ENCODE peak calls at places on chromosomes 4 and X, in seven cellular contexts. Y is hepatocyte, M is neural progenitor cell, Q is GM23248, I is HCT116, W is MM.1S, N is GM23338. X is an unnamed sample.

GRCh38 chr4:40196260-40196659 is 571 bp upstream of the RHOH start:
- DNase-seq in I (no peak), N (peak; percentile 49), Q (no peak), W (peak; percentile 89), Y (no peak), M (no peak), X (no peak)

GRCh38 chrX:16745659-16746058 is 26.2 kb downstream of the SYAP1 start:
- DNase-seq in Q (no peak), N (no peak), I (no peak), W (no peak), Y (no peak), M (no peak), X (no peak)

GRCh38 chr4:97235516-97235915 is 907.8 kb downstream of the STPG2 start:
- DNase-seq in I (no peak), M (peak; percentile 86), Y (no peak), Q (no peak), N (peak; percentile 12), W (no peak), X (no peak)

GRCh38 chr4:125132281-125132680 is 182.5 kb upstream of the FAT4 start:
- DNase-seq in Q (peak; percentile 47), M (no peak), W (no peak), Y (no peak), N (no peak), I (no peak), X (no peak)

GRCh38 chr4:16516796-16517413 is 290.6 kb upstream of the TAPT1 start:
- DNase-seq in M (peak; percentile 27), N (peak; percentile 51), I (no peak), Y (peak; percentile 76), Q (peak; percentile 77), W (no peak), X (peak; percentile 54)

GRCh38 chrX:24002792-24003191 is 24.2 kb downstream of the KLHL15 start:
- DNase-seq in N (no peak), I (no peak), M (no peak), Y (no peak), W (no peak), Q (no peak), X (peak; percentile 57)

GRCh38 chr4:177339794-177340374 is 30.2 kb downstream of the NEIL3 start:
- DNase-seq in Y (peak; percentile 34), M (no peak), W (peak; percentile 52), N (peak; percentile 23), I (peak; percentile 4), Q (peak; percentile 64), X (peak; percentile 31)

GRCh38 chr4:44558206-44558605 is 93.2 kb downstream of the YIPF7 start:
- DNase-seq in Y (no peak), W (no peak), I (no peak), M (no peak), Q (no peak), N (no peak), X (no peak)

GRCh38 chr4:47862297-47862696 is 24.4 kb upstream of the CORIN start:
- DNase-seq in W (no peak), Y (no peak), M (no peak), Q (peak; percentile 58), N (no peak), I (no peak), X (no peak)

GRCh38 chr4:105154576-105154975 is 7.9 kb downstream of the TET2 start:
- DNase-seq in Y (no peak), N (peak; percentile 13), W (no peak), M (no peak), Q (no peak), I (no peak), X (no peak)

GRCh38 chr4:77994194-77994721 is 62.9 kb upstream of the FRAS1 start:
- DNase-seq in W (peak; percentile 73), Y (peak; percentile 81), I (peak; percentile 71), N (peak; percentile 96), Q (peak; percentile 79), M (peak; percentile 85), X (peak; percentile 67)

GRCh38 chrX:71056857-71057256 is 11.3 kb downstream of the SNX12 start:
- DNase-seq in Y (no peak), N (no peak), I (no peak), M (no peak), W (no peak), Q (peak; percentile 62), X (no peak)

GRCh38 chr4:95086532-95086931 is 328.8 kb downstream of the BMPR1B start:
- DNase-seq in W (no peak), M (no peak), N (no peak), Q (peak; percentile 3), I (no peak), Y (no peak), X (peak; percentile 89)

GRCh38 chr4:135250040-135250439 is 1048.5 kb upstream of the PABPC4L start:
- DNase-seq in Q (no peak), W (no peak), Y (no peak), M (no peak), N (no peak), I (no peak), X (no peak)

GRCh38 chr4:83171640-83172039 is 57.1 kb upstream of the PLAC8 start:
- DNase-seq in I (no peak), N (no peak), Y (no peak), Q (no peak), W (no peak), M (no peak), X (no peak)

GRCh38 chr4:6118201-6118600 is 82.1 kb downstream of the JAKMIP1 start:
- DNase-seq in W (no peak), M (no peak), N (no peak), Y (no peak), I (no peak), Q (no peak), X (no peak)

GRCh38 chr4:158133551-158133950 is 39.3 kb downstream of the GASK1B start:
- DNase-seq in Q (no peak), M (no peak), I (no peak), Y (no peak), N (no peak), W (no peak), X (no peak)

GRCh38 chr4:184958839-184959238 is 59.5 kb upstream of the HELT start:
- DNase-seq in M (no peak), I (no peak), Y (no peak), W (no peak), Q (no peak), N (no peak), X (no peak)

GRCh38 chr4:85113706-85114105 is 147.2 kb upstream of the WDFY3 start:
- DNase-seq in Q (no peak), M (no peak), I (no peak), Y (no peak), N (no peak), W (no peak), X (no peak)

GRCh38 chr4:1003271-1004070 is 8.0 kb upstream of the FGFRL1 start:
- DNase-seq in W (no peak), N (peak; percentile 64), Q (no peak), I (no peak), M (peak; percentile 62), Y (no peak), X (no peak)
- TF ChIP-seq EZH2 in W (no peak), N (peak; percentile 41), Q (no peak), I (no peak), M (no peak), Y (no peak), X (no peak)

GRCh38 chrX:53481816-53482485 is 47.8 kb upstream of the HSD17B10 start:
- DNase-seq in N (peak; percentile 81), M (peak; percentile 76), W (peak; percentile 61), Y (peak; percentile 63), I (peak; percentile 45), Q (peak; percentile 70), X (peak; percentile 81)

GRCh38 chrX:53479295-53479694 is 45.1 kb upstream of the HSD17B10 start:
- DNase-seq in M (peak; percentile 7), N (peak; percentile 63), Q (no peak), I (no peak), Y (no peak), W (no peak), X (peak; percentile 3)

GRCh38 chrX:53476371-53476770 is 42.2 kb upstream of the HSD17B10 start:
- DNase-seq in M (no peak), I (no peak), Q (peak; percentile 81), N (no peak), W (no peak), Y (no peak), X (no peak)

GRCh38 chrX:53483838-53484420 is 49.8 kb upstream of the HSD17B10 start:
- DNase-seq in W (no peak), I (no peak), Q (peak; percentile 76), M (no peak), Y (no peak), N (no peak), X (peak; percentile 31)

GRCh38 chrX:53481093-53481492 is 46.9 kb upstream of the HSD17B10 start:
- DNase-seq in N (peak; percentile 28), W (no peak), Y (no peak), I (no peak), M (peak; percentile 19), Q (peak; percentile 33), X (peak; percentile 48)
- TF ChIP-seq EZH2phosphoT487 in N (no peak), W (no peak), Y (no peak), I (no peak), M (no peak), Q (no peak), X (no peak)

GRCh38 chrX:118974908-118975671 is 672 bp downstream of the LONRF3 start:
- DNase-seq in W (peak; percentile 53), I (no peak), Q (peak; percentile 53), M (peak; percentile 59), Y (peak; percentile 58), N (peak; percentile 60), X (peak; percentile 43)

GRCh38 chrX:118977424-118977823 is 3.0 kb downstream of the LONRF3 start:
- DNase-seq in W (no peak), I (no peak), Q (no peak), N (no peak), Y (no peak), M (no peak), X (no peak)

GRCh38 chrX:118974088-118974907 is at the start of gene LONRF3:
- DNase-seq in I (no peak), M (peak; percentile 27), Q (peak; percentile 70), Y (peak; percentile 74), W (peak; percentile 44), N (no peak), X (peak; percentile 67)

GRCh38 chrX:118976599-118977340 is 2.4 kb downstream of the LONRF3 start:
- DNase-seq in I (no peak), N (no peak), Y (peak; percentile 56), W (no peak), Q (peak; percentile 31), M (no peak), X (peak; percentile 70)

DNA sequence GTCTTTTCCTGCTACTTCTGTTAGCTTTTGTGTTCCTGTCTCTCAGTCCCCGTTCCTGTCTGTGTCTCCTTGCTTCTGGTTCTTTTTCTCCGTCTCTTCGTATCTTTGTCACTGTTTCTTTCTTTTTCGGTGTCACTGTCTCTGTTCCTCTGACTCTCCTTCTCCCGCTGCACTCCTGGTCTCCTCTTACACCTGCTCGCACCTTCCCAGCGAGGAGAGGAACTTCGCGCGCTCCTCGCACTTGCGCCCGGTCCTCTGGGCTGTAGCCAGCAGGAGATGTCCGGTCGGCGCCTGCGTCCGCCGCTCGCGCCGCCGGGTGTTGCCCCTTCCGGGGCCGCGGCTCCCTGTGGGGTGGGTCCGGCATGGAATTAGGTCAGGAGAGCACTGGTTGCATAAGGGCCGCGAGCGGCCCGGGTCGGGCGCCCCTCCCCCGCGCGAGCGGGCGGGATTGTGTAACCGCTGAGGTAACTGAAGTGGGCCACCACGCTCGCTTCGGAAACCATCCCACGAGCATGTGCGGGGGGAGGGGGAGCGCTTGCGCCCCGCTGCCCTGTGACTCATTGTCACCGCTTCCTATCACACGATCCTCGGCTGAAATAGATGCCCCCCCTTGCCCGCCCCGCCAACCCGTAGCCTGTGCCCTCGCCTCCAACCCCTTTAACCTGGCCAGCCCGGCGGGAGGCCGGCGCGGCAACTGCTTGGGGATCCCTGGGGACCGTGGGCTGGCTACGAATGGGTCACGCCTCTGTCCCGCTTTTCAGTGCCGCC is 1.6 kb downstream of the LONRF3 start:
- DNase-seq in Y (peak; percentile 80), W (no peak), Q (peak; percentile 50), M (peak; percentile 44), I (no peak), N (peak; percentile 32), X (peak; percentile 78)
- TF ChIP-seq EZH2 in Y (no peak), W (no peak), Q (no peak), M (peak; percentile 49), I (no peak), N (peak; percentile 76), X (no peak)

GRCh38 chr4:142984871-142985585 is 138.9 kb upstream of the INPP4B start:
- DNase-seq in W (no peak), I (peak; percentile 40), Q (peak; percentile 61), N (peak; percentile 75), Y (peak; percentile 48), M (peak; percentile 38), X (peak; percentile 60)
- TF ChIP-seq EZH2phosphoT487 in W (no peak), I (no peak), Q (no peak), N (no peak), Y (no peak), M (no peak), X (no peak)

X was measured in PC-3.